ENCODE peak calls at places on chromosomes 7 and 10, in five cellular contexts. X is hepatocyte, Q is neural progenitor cell, F is WTC11, R is H9. K is an unnamed sample.

GRCh38 chr7:15607541-15608210 is 45.9 kb upstream of the AGMO start:
- DNase-seq in X (no peak), Q (no peak), F (no peak), R (no peak), K (no peak)

GRCh38 chr10:60901561-60902235 is 42.3 kb downstream of the RHOBTB1 start:
- DNase-seq in X (no peak), Q (no peak), F (no peak), R (no peak), K (no peak)

GRCh38 chr7:85104432-85105205 is 82.2 kb downstream of the SEMA3D start:
- DNase-seq in X (no peak), Q (no peak), F (no peak), R (no peak), K (no peak)

GRCh38 chr7:88020953-88021650 is 87.1 kb downstream of the ADAM22 start:
- DNase-seq in X (no peak), Q (no peak), F (no peak), R (no peak), K (no peak)

GRCh38 chr7:30727061-30727945 is 24.6 kb upstream of the INMT start:
- DNase-seq in X (no peak), Q (no peak), F (no peak), R (peak), K (peak)

GRCh38 chr7:98470131-98470985 is 69.5 kb upstream of the BAIAP2L1 start:
- DNase-seq in X (peak), Q (peak), F (peak), R (peak), K (peak)

GRCh38 chr10:54131833-54132232 is 669.2 kb downstream of the PCDH15 start:
- DNase-seq in X (no peak), Q (no peak), F (no peak), R (no peak), K (no peak)

GRCh38 chr10:77773631-77774426 is 136.2 kb upstream of the KCNMA1 start:
- DNase-seq in X (no peak), Q (no peak), F (no peak), R (no peak), K (peak)

GRCh38 chr7:106367664-106368063 is 82.9 kb upstream of the NAMPT start:
- DNase-seq in X (no peak), Q (no peak), F (no peak), R (no peak), K (no peak)

GRCh38 chr10:96379758-96380157 is 21.0 kb upstream of the OPALIN start:
- DNase-seq in X (no peak), Q (no peak), F (no peak), R (no peak), K (no peak)

GRCh38 chr7:149733554-149734513 is 39.6 kb downstream of the ZNF467 start:
- DNase-seq in X (no peak), Q (no peak), F (no peak), R (peak), K (no peak)

GRCh38 chr7:151856098-151856497 is 20.8 kb downstream of the PRKAG2 start:
- DNase-seq in X (no peak), Q (no peak), F (no peak), R (no peak), K (peak)

GRCh38 chr7:133207687-133208086 is 45.2 kb upstream of the EXOC4 start:
- DNase-seq in X (peak), Q (peak), F (no peak), R (no peak), K (peak)

GRCh38 chr10:103699611-103700435 is 155.6 kb downstream of the SH3PXD2A start:
- DNase-seq in X (no peak), Q (peak), F (no peak), R (peak), K (peak)

GRCh38 chr7:134288265-134288664 is 28.5 kb downstream of the SLC35B4 start:
- DNase-seq in X (no peak), Q (no peak), F (no peak), R (no peak), K (no peak)

GRCh38 chr10:13483951-13484350 is 44.9 kb downstream of the BEND7 start:
- DNase-seq in X (no peak), Q (no peak), F (no peak), R (no peak), K (no peak)

GRCh38 chr10:22433875-22434274 is 88.6 kb downstream of the SPAG6 start:
- DNase-seq in X (peak), Q (no peak), F (no peak), R (no peak), K (no peak)

GRCh38 chr10:126188679-126189200 is 199.5 kb downstream of the ADAM12 start:
- DNase-seq in X (no peak), Q (no peak), F (no peak), R (no peak), K (no peak)

GRCh38 chr10:73644767-73645166 is 3.5 kb upstream of the MYOZ1 start:
- DNase-seq in X (no peak), Q (no peak), F (no peak), R (no peak), K (peak)

GRCh38 chr7:157543276-157543675 is 206.5 kb downstream of the DNAJB6 start:
- DNase-seq in X (no peak), Q (no peak), F (peak), R (no peak), K (no peak)

GRCh38 chr10:118668228-118668952 is 72.9 kb upstream of the PRLHR start:
- DNase-seq in X (no peak), Q (no peak), F (no peak), R (no peak), K (peak)

GRCh38 chr10:24481241-24481640 is 242.4 kb downstream of the ARHGAP21 start:
- DNase-seq in X (no peak), Q (no peak), F (no peak), R (no peak), K (no peak)